ENCODE peak calls at places on chromosomes 12 and 14, in six cellular contexts. E, O, Y, R, Q and J are unnamed samples.

GRCh38 chr14:75010472-75010871 is 7.8 kb downstream of the EIF2B2 start:
- DNase-seq in E (no peak), O (no peak), Y (no peak), R (no peak), Q (no peak), J (no peak)

GRCh38 chr14:33207467-33208015 is 268.9 kb downstream of the NPAS3 start:
- DNase-seq in E (no peak), O (no peak), Y (no peak), R (no peak), Q (no peak), J (no peak)

GRCh38 chr12:65902504-65902903 is 78.2 kb downstream of the HMGA2 start:
- DNase-seq in E (no peak), O (no peak), Y (no peak), R (no peak), Q (no peak), J (peak; percentile 39)

GRCh38 chr14:89425931-89426330 is 8.9 kb upstream of the FOXN3 start:
- DNase-seq in E (peak; percentile 55), O (no peak), Y (peak; percentile 41), R (peak; percentile 85), Q (no peak), J (peak; percentile 49)

GRCh38 chr12:109944975-109945374 is 44.9 kb downstream of the TCHP start:
- DNase-seq in E (peak; percentile 74), O (no peak), Y (peak; percentile 58), R (no peak), Q (no peak), J (no peak)

GRCh38 chr12:57830393-57830792 is 11.9 kb upstream of the AVIL start:
- DNase-seq in E (no peak), O (no peak), Y (no peak), R (no peak), Q (no peak), J (no peak)

GRCh38 chr12:64665506-64665905 is 55.2 kb downstream of the RASSF3 start:
- DNase-seq in E (peak; percentile 68), O (no peak), Y (no peak), R (peak; percentile 62), Q (no peak), J (no peak)

GRCh38 chr14:106879241-106879640 is 1352.9 kb downstream of the TMEM121 start:
- DNase-seq in E (no peak), O (peak; percentile 44), Y (peak; percentile 65), R (no peak), Q (peak; percentile 23), J (peak; percentile 85)

GRCh38 chr14:99724939-99725773 is 41.1 kb downstream of the CYP46A1 start:
- DNase-seq in E (no peak), O (no peak), Y (no peak), R (no peak), Q (no peak), J (no peak)

GRCh38 chr14:56676042-56676441 is 96.4 kb downstream of the TMEM260 start:
- DNase-seq in E (no peak), O (no peak), Y (no peak), R (no peak), Q (no peak), J (no peak)

GRCh38 chr12:21301-22189 is 45.0 kb upstream of the IQSEC3 start:
- DNase-seq in E (no peak), O (no peak), Y (peak; percentile 10), R (peak; percentile 11), Q (no peak), J (peak; percentile 47)

GRCh38 chr12:115149279-115149678 is 465.3 kb upstream of the TBX3 start:
- DNase-seq in E (no peak), O (no peak), Y (no peak), R (no peak), Q (no peak), J (no peak)

GRCh38 chr12:25775968-25776367 is 182.5 kb upstream of the RASSF8 start:
- DNase-seq in E (peak; percentile 91), O (peak; percentile 1), Y (no peak), R (no peak), Q (no peak), J (peak; percentile 97)

GRCh38 chr14:94904636-94905035 is 134.7 kb upstream of the GSC start:
- DNase-seq in E (no peak), O (no peak), Y (no peak), R (no peak), Q (no peak), J (no peak)

GRCh38 chr14:62709773-62710172 is 335.5 kb downstream of the KCNH5 start:
- DNase-seq in E (no peak), O (no peak), Y (no peak), R (no peak), Q (no peak), J (no peak)

GRCh38 chr12:53051881-53052412 is 2.1 kb downstream of the TNS2 start:
- DNase-seq in E (no peak), O (no peak), Y (no peak), R (no peak), Q (no peak), J (no peak)

GRCh38 chr12:102010265-102010994 is 51.4 kb downstream of the WASHC3 start:
- DNase-seq in E (no peak), O (no peak), Y (no peak), R (peak; percentile 84), Q (no peak), J (peak; percentile 94)

GRCh38 chr12:5096241-5096880 is 52.7 kb downstream of the KCNA5 start:
- DNase-seq in E (no peak), O (no peak), Y (no peak), R (no peak), Q (no peak), J (no peak)

GRCh38 chr14:61103541-61104339 is 122.7 kb downstream of the SLC38A6 start:
- DNase-seq in E (peak; percentile 94), O (peak; percentile 78), Y (peak; percentile 78), R (no peak), Q (peak; percentile 96), J (peak; percentile 83)

GRCh38 chr12:124910561-124911478 is 3.6 kb downstream of the UBC start:
- DNase-seq in E (no peak), O (peak; percentile 29), Y (no peak), R (no peak), Q (no peak), J (peak; percentile 22)

GRCh38 chr12:124913474-124914391 is 717 bp downstream of the UBC start:
- DNase-seq in E (peak; percentile 78), O (peak; percentile 96), Y (peak; percentile 76), R (no peak), Q (no peak), J (peak; percentile 94)

GRCh38 chr12:124914392-124915248 is at the start of gene UBC:
- DNase-seq in E (peak; percentile 88), O (peak; percentile 94), Y (peak; percentile 76), R (no peak), Q (no peak), J (peak; percentile 96)

GRCh38 chr12:124906606-124907261 is 7.7 kb downstream of the UBC start:
- DNase-seq in E (peak; percentile 95), O (peak; percentile 94), Y (peak; percentile 93), R (peak; percentile 87), Q (peak; percentile 82), J (peak; percentile 94)

DNA sequence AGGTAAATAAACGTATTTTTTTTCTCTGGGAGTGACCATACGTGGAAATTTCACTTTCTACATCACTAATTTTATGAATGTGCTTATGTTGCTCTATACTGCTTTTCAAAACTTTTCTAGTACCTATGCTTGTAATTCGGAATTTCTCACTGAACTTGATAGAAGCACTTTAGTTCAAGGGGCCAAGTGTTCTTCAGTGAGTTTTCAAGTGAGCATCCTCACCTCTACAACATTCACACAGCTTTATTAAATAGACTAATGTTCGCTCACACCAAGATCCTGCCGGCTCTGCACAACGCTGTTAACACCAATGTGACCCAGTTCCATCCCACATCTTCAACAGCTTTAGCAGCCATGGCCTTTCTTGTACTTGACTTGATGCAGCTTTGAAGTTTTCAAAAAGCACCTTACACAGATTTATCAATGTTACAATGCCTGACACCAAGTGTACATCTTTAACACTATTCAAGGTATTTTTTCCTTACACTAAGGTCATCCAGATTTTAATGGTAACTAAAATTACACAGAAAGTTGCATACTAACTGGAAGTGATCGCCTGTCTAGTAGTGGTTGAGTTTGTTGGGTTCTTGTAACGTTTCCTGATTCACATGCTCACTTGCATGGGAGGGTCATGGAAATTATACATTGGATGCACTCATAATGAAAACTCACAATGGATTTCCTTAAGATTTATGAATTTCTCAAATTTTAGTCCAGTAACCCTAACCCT is 4.5 kb downstream of the UBC start:
- DNase-seq in E (no peak), O (peak; percentile 41), Y (no peak), R (no peak), Q (no peak), J (peak; percentile 38)
- TF ChIP-seq POLR2A in E (peak; percentile 53), O (no peak), Y (peak; percentile 69), R (peak; percentile 61), Q (peak; percentile 42), J (no peak)

GRCh38 chr14:101224356-101225115 is 321.0 kb upstream of the RTL1 start:
- DNase-seq in E (no peak), O (peak; percentile 49), Y (no peak), R (no peak), Q (no peak), J (no peak)

GRCh38 chr14:101223561-101224162 is 320.1 kb upstream of the RTL1 start:
- DNase-seq in E (no peak), O (no peak), Y (no peak), R (no peak), Q (no peak), J (no peak)

GRCh38 chr14:101222362-101223090 is 319.0 kb upstream of the RTL1 start:
- DNase-seq in E (no peak), O (no peak), Y (no peak), R (no peak), Q (no peak), J (no peak)

GRCh38 chr14:101221549-101222160 is 318.1 kb upstream of the RTL1 start:
- DNase-seq in E (no peak), O (no peak), Y (no peak), R (no peak), Q (no peak), J (no peak)

DNA sequence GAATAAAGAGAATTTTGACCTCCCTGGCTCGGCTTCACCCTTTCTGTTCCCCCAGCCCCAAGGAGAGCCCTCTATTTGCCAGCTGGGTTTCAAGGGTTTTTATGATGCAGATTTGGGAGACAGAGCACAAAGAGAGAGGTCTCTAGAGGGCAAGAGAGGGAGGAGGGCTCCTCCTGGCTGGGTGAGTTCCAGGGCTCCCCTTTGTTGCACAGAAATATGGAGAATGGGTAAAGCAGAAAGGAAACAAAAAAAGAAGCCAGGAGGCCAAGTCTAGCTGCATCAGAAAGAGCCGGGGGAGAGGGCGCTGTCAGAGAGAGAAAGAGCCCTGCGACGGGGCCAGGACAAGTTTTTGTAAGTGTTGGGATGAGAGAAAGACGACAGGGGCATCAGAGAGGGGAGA is 319.6 kb upstream of the RTL1 start:
- DNase-seq in E (no peak), O (no peak), Y (no peak), R (no peak), Q (no peak), J (no peak)
- TF ChIP-seq MAX in E (no peak), O (no peak), Y (no peak), R (no peak), Q (no peak), J (no peak)

GRCh38 chr12:19850341-19851065 is 411.2 kb downstream of the AEBP2 start:
- DNase-seq in E (no peak), O (no peak), Y (no peak), R (no peak), Q (no peak), J (no peak)
- TF ChIP-seq MYC in E (no peak), O (no peak), Y (no peak), R (no peak), Q (no peak), J (no peak)

GRCh38 chr14:84929834-84930233 is 600.1 kb upstream of the FLRT2 start:
- DNase-seq in E (no peak), O (no peak), Y (no peak), R (no peak), Q (no peak), J (no peak)

GRCh38 chr14:84927096-84927910 is 602.6 kb upstream of the FLRT2 start:
- DNase-seq in E (no peak), O (no peak), Y (no peak), R (no peak), Q (no peak), J (no peak)

GRCh38 chr14:84926656-84927055 is 603.3 kb upstream of the FLRT2 start:
- DNase-seq in E (no peak), O (no peak), Y (no peak), R (no peak), Q (no peak), J (no peak)
- TF ChIP-seq POLR2A in E (no peak), O (no peak), Y (no peak), R (no peak), Q (no peak), J (no peak)